ENCODE peak calls at places on chromosomes 6 and 20, in four cellular contexts. B is BE2C, T is GM12865, A is fibroblast of pulmonary artery. C is an unnamed sample.

GRCh38 chr6:137033828-137034227 is 10.9 kb downstream of the IL20RA start:
- DNase-seq in B (no peak), T (peak), A (no peak), C (no peak)

GRCh38 chr20:61753196-61753942 is 312.3 kb downstream of the TAF4 start:
- DNase-seq in B (no peak), T (no peak), A (peak), C (no peak)

GRCh38 chr6:39203804-39204495 is 25.3 kb downstream of the KCNK5 start:
- DNase-seq in B (no peak), T (no peak), A (no peak), C (no peak)

GRCh38 chr6:25788305-25788922 is 33.9 kb downstream of the SLC17A4 start:
- DNase-seq in B (peak), T (peak), A (peak), C (peak)

GRCh38 chr6:67664942-67665341 is 970.1 kb upstream of the ADGRB3 start:
- DNase-seq in B (no peak), T (no peak), A (no peak), C (no peak)

GRCh38 chr6:55941713-55942112 is 66.3 kb upstream of the BMP5 start:
- DNase-seq in B (no peak), T (no peak), A (peak), C (no peak)

GRCh38 chr6:168353041-168353440 is 33.5 kb upstream of the DACT2 start:
- DNase-seq in B (no peak), T (no peak), A (no peak), C (no peak)

GRCh38 chr20:3652646-3653596 is 10.3 kb downstream of the GFRA4 start:
- DNase-seq in B (no peak), T (no peak), A (no peak), C (no peak)

GRCh38 chr20:51385941-51386530 is 156.5 kb downstream of the NFATC2 start:
- DNase-seq in B (peak), T (peak), A (peak), C (peak)

GRCh38 chr6:13026557-13026956 is 301.8 kb downstream of the TBC1D7 start:
- DNase-seq in B (no peak), T (no peak), A (no peak), C (no peak)

GRCh38 chr20:3296256-3297095 is 57.5 kb upstream of the SLC4A11 start:
- DNase-seq in B (no peak), T (no peak), A (no peak), C (no peak)

GRCh38 chr6:27495386-27496135 is 22.7 kb upstream of the ZNF184 start:
- DNase-seq in B (peak), T (peak), A (peak), C (peak)

GRCh38 chr6:97705568-97705967 is 422.6 kb upstream of the MMS22L start:
- DNase-seq in B (no peak), T (peak), A (peak), C (no peak)

GRCh38 chr20:16260911-16261310 is 312.3 kb downstream of the KIF16B start:
- DNase-seq in B (no peak), T (no peak), A (no peak), C (no peak)

GRCh38 chr6:162055365-162055764 is 672.2 kb downstream of the PRKN start:
- DNase-seq in B (no peak), T (no peak), A (no peak), C (no peak)

GRCh38 chr6:139452176-139452876 is 77.9 kb upstream of the CITED2 start:
- DNase-seq in B (no peak), T (no peak), A (peak), C (no peak)

GRCh38 chr6:88588938-88589337 is 374.5 kb downstream of the RNGTT start:
- DNase-seq in B (no peak), T (peak), A (no peak), C (no peak)

GRCh38 chr20:23049201-23049932 is at the start of gene THBD:
- DNase-seq in B (no peak), T (no peak), A (peak), C (peak)

GRCh38 chr6:165891320-165891719 is 228.3 kb upstream of the PDE10A start:
- DNase-seq in B (no peak), T (no peak), A (no peak), C (no peak)

GRCh38 chr6:151209071-151209831 is 30.5 kb upstream of the AKAP12 start:
- DNase-seq in B (peak), T (no peak), A (peak), C (no peak)

GRCh38 chr6:157124855-157125254 is 198.5 kb downstream of the TMEM242 start:
- DNase-seq in B (no peak), T (no peak), A (no peak), C (no peak)

GRCh38 chr6:53532061-53532797 is 12.7 kb downstream of the GCLC start:
- DNase-seq in B (no peak), T (no peak), A (no peak), C (no peak)
- TF ChIP-seq CTCF in B (no peak), T (no peak), A (no peak), C (no peak)

GRCh38 chr6:5566718-5567117 is 305.4 kb downstream of the FARS2 start:
- DNase-seq in B (no peak), T (peak), A (no peak), C (no peak)

GRCh38 chr6:5569491-5569890 is 308.2 kb downstream of the FARS2 start:
- DNase-seq in B (no peak), T (no peak), A (no peak), C (no peak)

GRCh38 chr6:5567352-5567751 is 306.0 kb downstream of the FARS2 start:
- DNase-seq in B (no peak), T (peak), A (no peak), C (no peak)

GRCh38 chr6:5567890-5568289 is 306.6 kb downstream of the FARS2 start:
- DNase-seq in B (no peak), T (no peak), A (no peak), C (no peak)

DNA sequence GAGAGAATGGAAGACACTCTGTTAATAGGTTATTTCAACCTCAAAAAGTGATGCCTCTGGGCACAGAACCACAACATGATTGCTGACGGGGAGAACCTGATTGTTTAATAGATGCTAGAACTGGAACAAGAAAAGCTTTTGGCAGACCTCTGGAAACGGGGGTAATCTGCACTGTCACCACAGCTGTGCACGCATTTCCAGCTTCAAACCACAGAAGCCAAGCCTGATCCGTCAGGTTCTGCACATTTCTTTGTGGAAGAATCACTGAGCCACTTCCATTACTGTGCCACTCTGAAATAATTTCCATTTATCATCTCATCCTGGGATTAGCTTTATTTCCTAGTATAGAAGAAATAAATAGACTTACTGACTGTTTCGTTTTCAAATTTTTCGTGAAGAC is 309.3 kb downstream of the FARS2 start:
- DNase-seq in B (no peak), T (no peak), A (no peak), C (no peak)
- TF ChIP-seq CTCF in B (no peak), T (no peak), A (no peak), C (no peak)

DNA sequence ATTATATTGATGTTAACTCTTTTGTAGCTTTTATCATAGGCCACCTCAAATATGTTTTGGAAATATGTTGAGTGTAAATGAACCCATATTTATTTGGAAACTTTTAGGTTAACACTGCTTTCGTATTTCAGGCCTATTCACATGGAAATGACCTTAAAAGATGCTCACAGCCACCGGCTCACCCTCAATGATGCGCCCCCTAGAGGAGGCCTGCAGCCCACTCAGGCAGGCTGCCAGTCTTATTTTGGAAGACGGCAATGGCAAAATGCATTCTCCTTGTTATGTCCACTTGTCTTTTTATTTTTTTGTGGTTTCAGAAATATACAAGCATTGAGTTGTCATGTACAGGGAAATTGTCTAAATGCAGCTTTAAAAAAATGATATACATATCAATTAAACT is 869.7 kb downstream of the PHF3 start:
- DNase-seq in B (peak), T (peak), A (peak), C (peak)
- TF ChIP-seq CTCF in B (peak), T (peak), A (peak), C (peak)

GRCh38 chr20:5947276-5947675 is 3.1 kb downstream of the TRMT6 start:
- DNase-seq in B (no peak), T (no peak), A (no peak), C (no peak)

GRCh38 chr20:5949943-5950270 is 426 bp downstream of the TRMT6 start:
- DNase-seq in B (no peak), T (no peak), A (no peak), C (no peak)

GRCh38 chr20:5950271-5951031 is at the start of the genes MCM8 and TRMT6:
- DNase-seq in B (peak), T (peak), A (peak), C (peak)

DNA sequence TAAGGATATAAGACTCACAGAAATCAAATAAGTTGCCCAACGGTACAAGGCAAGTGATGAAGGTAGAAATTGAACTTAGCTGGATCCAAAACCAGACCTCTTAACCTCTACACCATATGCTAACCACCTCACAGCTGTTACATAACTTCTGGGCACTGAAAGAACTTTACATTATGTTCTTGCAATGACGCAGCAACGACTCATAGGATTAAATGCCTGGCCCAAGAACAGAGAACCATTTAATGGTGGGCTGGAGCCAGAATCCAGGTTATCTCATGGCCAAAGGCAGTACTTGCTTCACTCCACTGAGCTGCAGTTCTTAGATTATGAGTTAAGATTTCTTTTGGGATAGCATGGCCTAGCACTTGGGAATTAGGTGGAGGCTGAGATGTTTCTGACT is 4.4 kb downstream of the TRMT6 start:
- DNase-seq in B (no peak), T (no peak), A (peak), C (no peak)
- TF ChIP-seq CTCF in B (no peak), T (no peak), A (no peak), C (no peak)

DNA sequence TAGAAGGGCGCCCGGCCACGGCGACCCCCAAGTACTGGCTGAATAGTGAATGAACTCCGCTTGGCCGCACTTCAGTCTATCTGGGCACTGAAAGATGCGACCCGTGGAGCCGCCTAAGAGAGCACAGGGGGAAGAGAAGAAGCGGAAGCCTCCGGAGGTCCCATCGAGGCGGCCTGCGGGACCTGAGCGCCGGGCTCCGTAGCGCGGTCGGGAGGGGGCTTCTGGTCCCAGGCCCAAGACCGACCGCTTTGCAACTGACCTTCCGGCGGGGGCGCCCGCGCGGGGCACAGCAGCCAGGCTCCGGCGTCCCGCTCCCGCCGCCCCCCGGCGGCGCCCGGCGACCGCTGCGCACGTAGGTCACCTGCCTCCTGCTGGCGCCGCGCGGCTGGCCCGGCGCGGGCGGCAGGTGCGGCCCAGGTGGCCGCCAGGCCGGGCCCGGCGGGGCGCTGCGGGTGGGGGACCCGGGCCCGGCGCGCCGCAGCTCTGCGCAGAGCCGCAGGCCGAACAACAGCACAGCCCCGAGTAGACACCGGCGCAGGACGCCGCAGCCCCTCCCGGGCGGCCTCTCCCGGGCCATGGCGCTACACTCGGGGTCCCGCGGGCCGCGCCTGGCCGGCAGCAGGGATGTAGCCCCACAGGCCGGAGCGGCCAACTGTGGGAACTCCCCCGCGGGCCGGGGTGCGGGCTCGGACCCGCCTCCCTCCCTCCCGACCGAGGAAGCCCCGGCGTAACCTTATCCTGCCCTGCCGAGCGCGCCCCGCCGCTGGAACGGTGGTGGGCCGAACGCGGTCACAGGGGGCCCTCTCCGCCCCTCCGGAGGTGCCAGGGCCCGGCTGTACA is at the start of gene METTL24:
- DNase-seq in B (peak), T (no peak), A (no peak), C (peak)
- TF ChIP-seq CTCF in B (no peak), T (no peak), A (no peak), C (no peak)

GRCh38 chr6:83221886-83222479 is 28.8 kb downstream of the RWDD2A start:
- DNase-seq in B (no peak), T (peak), A (peak), C (no peak)
- TF ChIP-seq CTCF in B (peak), T (peak), A (peak), C (peak)

DNA sequence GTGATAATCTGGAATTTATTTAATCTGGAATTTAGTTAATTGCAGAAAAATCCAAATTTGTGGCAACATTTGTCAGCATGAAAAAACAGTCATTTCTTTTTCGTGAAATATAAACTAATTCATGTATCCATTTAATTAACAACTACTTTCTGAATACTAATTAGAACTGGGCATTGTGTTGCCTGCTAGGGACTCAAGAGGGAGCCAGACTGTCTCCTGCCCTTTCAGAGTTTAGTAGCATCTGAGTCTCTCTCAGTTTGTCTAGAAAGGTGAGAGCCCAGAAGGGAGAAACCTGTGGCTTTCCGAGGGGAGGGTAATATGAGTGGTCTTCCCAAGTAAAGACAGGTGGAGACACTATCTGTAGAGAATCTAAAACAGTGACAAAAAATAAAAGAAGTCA is 210.9 kb upstream of the HDDC2 start:
- DNase-seq in B (no peak), T (peak), A (peak), C (no peak)
- TF ChIP-seq CTCF in B (peak), T (peak), A (peak), C (peak)

C was measured in endothelial cell.